ENCODE peak calls at places on chromosomes 3 and 15, in ten cellular contexts. P is PC-3; J is PC-9; I is RWPE2; G is substantia nigra; Z is CD8-positive, alpha-beta memory T cell; D is heart left ventricle; V is CD8-positive, alpha-beta T cell; O is aorta; B is HCT116. S is an unnamed sample.

GRCh38 chr15:67175643-67176071 is 78.8 kb downstream of the AAGAB start:
- DNase-seq in P (no peak), J (no peak), I (no peak), G (no peak), Z (no peak), D (no peak), V (no peak), O (peak; percentile 78), B (no peak), S (peak; percentile 79)

GRCh38 chr3:155362808-155363689 is 69.6 kb upstream of the STRIT1 start:
- DNase-seq in P (no peak), J (no peak), I (no peak), G (no peak), Z (no peak), D (no peak), V (no peak), O (no peak), B (no peak), S (peak; percentile 96)

GRCh38 chr15:77266708-77267387 is 153.1 kb downstream of the PEAK1 start:
- DNase-seq in P (peak; percentile 55), J (peak; percentile 22), I (no peak), G (no peak), Z (no peak), D (no peak), V (no peak), O (no peak), B (peak; percentile 23), S (peak; percentile 70)

GRCh38 chr3:184756151-184756681 is 44.4 kb upstream of the MAGEF1 start:
- DNase-seq in P (no peak), J (no peak), I (no peak), G (no peak), Z (no peak), D (no peak), V (no peak), O (peak; percentile 24), B (no peak), S (no peak)

GRCh38 chr3:127654374-127654773 is 18.4 kb upstream of the ABTB1 start:
- DNase-seq in P (peak; percentile 62), J (no peak), I (no peak), G (no peak), Z (no peak), D (no peak), V (no peak), O (no peak), B (no peak), S (no peak)

GRCh38 chr3:82342521-82342920 is 581.1 kb upstream of the GBE1 start:
- DNase-seq in P (no peak), J (no peak), I (no peak), G (no peak), Z (no peak), D (no peak), V (no peak), O (no peak), B (no peak), S (no peak)

GRCh38 chr3:19173945-19174344 is 25.6 kb downstream of the KCNH8 start:
- DNase-seq in P (no peak), J (no peak), I (no peak), G (no peak), Z (no peak), D (no peak), V (no peak), O (no peak), B (no peak), S (no peak)

GRCh38 chr3:170497197-170497596 is 78.5 kb downstream of the CLDN11 start:
- DNase-seq in P (no peak), J (no peak), I (no peak), G (no peak), Z (no peak), D (no peak), V (no peak), O (no peak), B (no peak), S (no peak)

GRCh38 chr15:38377547-38378161 is 76.3 kb upstream of the FAM98B start:
- DNase-seq in P (no peak), J (no peak), I (no peak), G (no peak), Z (no peak), D (no peak), V (no peak), O (no peak), B (no peak), S (no peak)

GRCh38 chr15:38374024-38374423 is 79.9 kb upstream of the FAM98B start:
- DNase-seq in P (no peak), J (no peak), I (no peak), G (no peak), Z (no peak), D (no peak), V (no peak), O (no peak), B (no peak), S (no peak)

GRCh38 chr15:38374477-38374876 is 79.5 kb upstream of the FAM98B start:
- DNase-seq in P (no peak), J (no peak), I (no peak), G (no peak), Z (no peak), D (peak; percentile 45), V (no peak), O (peak; percentile 38), B (no peak), S (no peak)

GRCh38 chr15:38373016-38373415 is 80.9 kb upstream of the FAM98B start:
- DNase-seq in P (peak; percentile 23), J (no peak), I (no peak), G (no peak), Z (no peak), D (no peak), V (no peak), O (no peak), B (no peak), S (no peak)

DNA sequence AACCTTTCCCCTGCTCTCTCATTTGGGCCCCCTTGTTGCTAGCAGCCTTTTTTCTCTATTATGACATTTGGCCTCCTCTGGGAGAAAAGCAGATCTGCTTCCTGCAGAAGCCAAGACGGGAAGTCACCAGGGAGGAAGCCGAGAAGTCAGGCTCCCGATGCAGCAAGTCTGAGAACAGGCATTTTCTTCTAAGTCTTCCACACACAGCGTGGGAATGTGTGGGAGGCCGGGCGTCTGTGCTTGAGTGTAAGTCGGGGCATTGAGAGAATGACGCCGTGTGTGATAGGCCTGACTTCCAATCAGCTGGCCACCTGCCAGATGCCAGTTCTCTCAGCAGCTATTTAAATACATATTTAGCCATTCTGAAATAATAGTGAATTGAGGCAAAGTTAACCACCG is 75.8 kb upstream of the FAM98B start:
- DNase-seq in P (no peak), J (no peak), I (no peak), G (no peak), Z (no peak), D (peak; percentile 78), V (no peak), O (peak; percentile 63), B (no peak), S (peak; percentile 18)
- H3K27ac ChIP-seq in P (no peak overlapping the region), J (no peak overlapping the region), I (no peak overlapping the region), G (no peak overlapping the region), Z (no peak overlapping the region), D (peak overlapping the region; percentile 64), V (no peak overlapping the region), O (no peak overlapping the region), B (no peak overlapping the region), S (no peak overlapping the region)

DNA sequence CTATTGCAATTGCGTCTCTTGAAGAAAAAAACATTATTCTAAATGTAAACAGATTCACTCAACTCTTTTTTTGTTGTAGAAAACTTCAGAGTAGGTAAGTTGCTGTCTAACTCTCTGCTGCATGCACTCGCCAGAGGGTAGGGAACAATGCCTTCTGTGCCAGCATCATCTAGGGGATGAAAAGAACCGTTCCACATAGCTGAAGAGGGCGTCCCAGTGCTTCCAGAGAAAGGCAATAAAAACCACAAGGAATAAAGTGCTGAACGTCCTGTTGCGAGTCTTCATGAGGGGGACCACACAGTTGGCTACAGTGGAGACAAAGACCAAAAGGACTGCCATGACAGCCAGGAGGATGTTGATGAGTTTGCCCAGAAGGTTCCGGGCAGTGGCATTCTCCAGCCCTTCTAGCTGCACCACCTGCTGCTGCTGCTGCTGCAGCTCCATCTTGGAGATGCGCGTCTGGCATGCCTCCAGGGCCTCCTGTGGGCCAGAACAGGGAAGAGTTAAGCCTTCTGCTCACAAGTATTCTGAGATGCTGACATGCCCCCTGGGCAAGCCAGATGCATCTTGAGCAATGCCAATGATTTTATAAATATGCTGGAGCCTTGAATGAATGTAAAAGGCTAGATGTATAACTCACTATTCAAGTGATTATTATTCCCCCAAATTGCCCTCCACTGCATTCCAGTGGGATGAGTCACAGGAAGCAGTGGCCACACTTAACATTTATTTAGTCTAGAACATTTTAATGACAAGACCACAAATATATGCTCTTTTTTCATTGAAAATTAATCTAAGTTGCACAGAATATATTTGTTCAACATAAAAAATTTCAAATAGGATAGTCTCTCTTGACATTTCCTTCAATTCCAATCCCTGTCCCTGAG is 45.1 kb upstream of the PLXND1 start:
- DNase-seq in P (peak; percentile 92), J (peak; percentile 83), I (peak; percentile 86), G (no peak), Z (no peak), D (peak; percentile 32), V (no peak), O (no peak), B (peak; percentile 59), S (peak; percentile 97)
- H3K27ac ChIP-seq in P (peak overlapping the region; percentile 79), J (peak overlapping the region; percentile 91), I (peak overlapping the region; percentile 98), G (peak overlapping the region; percentile 62), Z (no peak overlapping the region), D (no peak overlapping the region), V (no peak overlapping the region), O (no peak overlapping the region), B (peak overlapping the region; percentile 77), S (peak overlapping the region; percentile 22)

GRCh38 chr3:48038971-48039481 is 22.8 kb upstream of the MAP4 start:
- DNase-seq in P (no peak), J (no peak), I (no peak), G (no peak), Z (no peak), D (no peak), V (no peak), O (no peak), B (no peak), S (peak; percentile 11)

GRCh38 chr3:48042071-48042760 is 26.0 kb upstream of the MAP4 start:
- DNase-seq in P (peak; percentile 39), J (peak; percentile 8), I (no peak), G (no peak), Z (no peak), D (no peak), V (no peak), O (no peak), B (no peak), S (no peak)

GRCh38 chr3:48034000-48034516 is 17.8 kb upstream of the MAP4 start:
- DNase-seq in P (peak; percentile 66), J (no peak), I (no peak), G (no peak), Z (no peak), D (no peak), V (no peak), O (no peak), B (peak; percentile 80), S (no peak)

DNA sequence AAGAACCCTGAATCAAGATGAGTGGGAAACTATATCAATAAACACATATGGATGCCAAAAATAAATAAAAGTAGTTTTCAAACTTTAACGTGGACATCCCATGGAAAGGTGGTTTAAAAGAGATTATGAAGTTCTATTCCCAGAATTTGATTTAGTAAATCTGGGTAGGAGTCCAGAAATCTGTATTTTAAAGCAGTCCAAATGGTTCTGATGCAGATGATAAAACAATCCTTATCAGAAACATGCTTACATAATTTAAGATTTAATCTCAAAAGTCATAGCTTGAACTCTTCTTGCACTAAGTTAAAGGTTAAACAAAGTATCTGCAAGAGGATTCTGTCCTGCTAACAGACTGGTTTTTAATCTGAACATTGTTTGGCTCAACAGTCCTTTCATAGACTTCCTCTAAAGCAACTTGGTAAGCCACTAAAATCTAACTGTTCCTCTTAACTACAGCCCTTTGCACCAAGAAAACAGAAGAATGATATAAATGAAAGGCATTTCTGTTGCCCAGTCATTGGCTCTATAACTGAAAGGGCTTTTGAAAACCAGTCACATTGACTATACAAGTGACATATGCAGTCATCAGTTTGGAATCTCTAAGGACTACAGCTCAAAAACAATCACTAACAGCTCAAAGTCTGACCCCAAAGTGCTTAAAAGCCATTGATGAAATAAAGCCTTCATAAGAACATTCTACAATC is 23.4 kb upstream of the MAP4 start:
- DNase-seq in P (peak; percentile 66), J (no peak), I (no peak), G (no peak), Z (no peak), D (no peak), V (no peak), O (no peak), B (peak; percentile 74), S (peak; percentile 29)
- H3K27ac ChIP-seq in P (peak overlapping the region; percentile 21), J (peak overlapping the region; percentile 36), I (no peak overlapping the region), G (peak overlapping the region; percentile 83), Z (no peak overlapping the region), D (peak overlapping the region; percentile 77), V (no peak overlapping the region), O (peak overlapping the region; percentile 97), B (peak overlapping the region; percentile 81), S (peak overlapping the region; percentile 37)

GRCh38 chr15:74754593-74755215 is 6.1 kb downstream of the CYP1A2 start:
- DNase-seq in P (no peak), J (no peak), I (no peak), G (no peak), Z (no peak), D (no peak), V (no peak), O (no peak), B (no peak), S (no peak)
- H3K27ac ChIP-seq in P (no peak overlapping the region), J (no peak overlapping the region), I (no peak overlapping the region), G (no peak overlapping the region), Z (no peak overlapping the region), D (no peak overlapping the region), V (no peak overlapping the region), O (no peak overlapping the region), B (no peak overlapping the region), S (no peak overlapping the region)